ENCODE peak calls at places on chromosomes 16 and 17, in four cellular contexts. X is endothelial cell; T is CD8-positive, alpha-beta T cell; E is HTR-8/SVneo. M is an unnamed sample.

GRCh38 chr17:3007651-3008121 is 55.7 kb downstream of the OR1D5 start:
- DNase-seq in X (no peak), T (no peak), E (no peak), M (no peak)

GRCh38 chr17:72187544-72187943 is 66.7 kb downstream of the SOX9 start:
- DNase-seq in X (no peak), T (no peak), E (no peak), M (no peak)

GRCh38 chr16:22198547-22199293 is 7.4 kb upstream of the EEF2K start:
- DNase-seq in X (no peak), T (no peak), E (no peak), M (no peak)

GRCh38 chr16:4790871-4791270 is 2.7 kb upstream of the SEPTIN12 start:
- DNase-seq in X (no peak), T (no peak), E (no peak), M (no peak)

GRCh38 chr17:38676706-38677504 is 2.1 kb upstream of the EPOP start:
- DNase-seq in X (peak), T (peak), E (peak), M (peak)

GRCh38 chr17:40251576-40251975 is 32.5 kb downstream of the WIPF2 start:
- DNase-seq in X (no peak), T (no peak), E (peak), M (peak)

GRCh38 chr16:48831081-48831722 is 221.2 kb upstream of the N4BP1 start:
- DNase-seq in X (peak), T (no peak), E (no peak), M (no peak)

GRCh38 chr17:38891441-38891840 is 21.6 kb downstream of the LASP1 start:
- DNase-seq in X (no peak), T (no peak), E (no peak), M (no peak)

GRCh38 chr16:49019081-49019633 is 262.5 kb downstream of the CBLN1 start:
- DNase-seq in X (no peak), T (no peak), E (no peak), M (no peak)